ENCODE peak calls at places on chromosomes 4 and X, in six cellular contexts. E is H1, N is HCT116, C is HepG2, W is GM12878, V is K562. I is an unnamed sample.

GRCh38 chr4:180436366-180436765 is 1806.8 kb upstream of the TENM3 start:
- DNase-seq in V (no peak), E (no peak), C (no peak), N (no peak), W (no peak), I (no peak)

GRCh38 chr4:54541426-54542118 is 116.2 kb upstream of the KIT start:
- DNase-seq in N (no peak), W (no peak), E (no peak), C (no peak), V (peak; percentile 46), I (no peak)

GRCh38 chr4:136078971-136079370 is 1453.3 kb downstream of the PCDH18 start:
- DNase-seq in W (no peak), V (no peak), N (no peak), C (no peak), E (no peak), I (no peak)

GRCh38 chr4:5572114-5572513 is 136.2 kb downstream of the EVC2 start:
- DNase-seq in N (no peak), C (no peak), E (no peak), W (no peak), V (no peak), I (no peak)

GRCh38 chr4:110876866-110877265 is 254.0 kb upstream of the PITX2 start:
- DNase-seq in W (no peak), N (no peak), E (no peak), V (no peak), C (no peak), I (no peak)

GRCh38 chrX:148808825-148809224 is 308.4 kb downstream of the AFF2 start:
- DNase-seq in W (no peak), N (no peak), V (no peak), E (no peak), C (no peak), I (no peak)

GRCh38 chr4:153005914-153006381 is 69.8 kb downstream of the FHDC1 start:
- DNase-seq in C (no peak), W (no peak), N (no peak), V (peak; percentile 25), E (no peak), I (no peak)

GRCh38 chr4:138919094-138919936 is 96.3 kb upstream of the NOCT start:
- DNase-seq in W (peak; percentile 11), N (peak; percentile 66), C (peak; percentile 49), E (no peak), V (peak; percentile 80), I (peak; percentile 76)

DNA sequence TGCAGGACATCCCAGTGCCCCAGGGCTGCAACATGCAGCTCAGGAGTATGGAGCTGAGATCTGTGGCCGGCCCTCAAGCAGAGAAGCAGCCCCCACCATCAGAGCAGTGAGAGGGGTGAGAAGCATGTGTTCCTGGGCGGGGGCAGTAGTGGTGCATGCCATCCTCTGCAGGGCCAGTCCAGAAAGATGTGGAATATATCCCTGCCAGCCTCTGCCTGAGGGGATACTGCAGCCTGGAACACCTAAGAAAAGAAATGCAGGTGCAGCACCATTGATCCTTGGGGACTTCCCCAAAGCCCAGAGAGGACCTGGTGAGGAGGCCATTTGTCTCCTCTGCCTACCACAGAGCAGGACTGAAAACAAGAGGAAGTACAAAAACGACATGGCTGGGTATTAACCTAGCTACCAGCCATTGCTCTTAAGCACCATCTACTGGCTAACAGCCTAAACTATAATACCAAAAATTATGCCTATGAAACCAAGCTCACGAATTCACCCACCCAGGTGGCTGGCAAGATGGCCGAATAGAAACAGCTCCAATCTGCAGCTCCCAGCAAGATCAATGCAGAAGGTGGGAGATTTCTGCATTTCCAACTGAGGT is 158.8 kb downstream of the ADGRA3 start:
- DNase-seq in C (no peak), W (no peak), V (no peak), N (no peak), E (no peak), I (no peak)
- TF ChIP-seq ZNF274 in C (no peak), W (no peak), V (no peak), N (no peak), E (no peak), I (no peak)

DNA sequence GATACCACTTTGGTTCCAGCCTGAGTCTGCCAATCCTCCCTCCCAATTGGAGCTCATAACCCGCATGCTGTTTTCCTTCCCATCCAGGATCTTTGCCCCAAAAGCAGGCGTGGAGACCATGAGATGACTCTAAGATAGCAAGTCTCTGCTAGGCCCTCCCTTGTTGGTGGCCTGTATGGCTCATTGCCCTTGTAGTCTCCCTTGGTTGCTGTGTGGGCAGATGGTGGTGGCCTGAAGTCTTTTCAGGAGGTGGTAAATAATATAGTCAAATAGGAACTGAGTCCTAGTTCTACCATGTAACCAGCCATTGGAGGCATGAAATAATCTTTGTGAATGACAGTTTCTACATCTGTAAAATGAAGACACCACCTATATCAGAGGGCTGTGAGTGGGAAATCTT is 1.2 kb downstream of the ATP6AP1 start:
- DNase-seq in C (no peak), N (no peak), V (no peak), W (no peak), E (no peak), I (no peak)
- H3K9ac ChIP-seq in C (peak overlapping the region; percentile 70), N (no peak overlapping the region), V (peak overlapping the region; percentile 84), W (no peak overlapping the region), E (no peak overlapping the region), I (no peak overlapping the region)

GRCh38 chr4:3766207-3766790 is at the start of gene ADRA2C:
- DNase-seq in W (no peak), E (no peak), C (peak; percentile 20), V (peak; percentile 74), N (no peak), I (no peak)
- H3K4me3 ChIP-seq in W (no peak within 1 kb of the TSS), E (peak within 1 kb of the TSS; percentile 52), C (peak within 1 kb of the TSS; percentile 72), V (no peak within 1 kb of the TSS), N (peak within 1 kb of the TSS; percentile 41), I (peak within 1 kb of the TSS; percentile 64)

DNA sequence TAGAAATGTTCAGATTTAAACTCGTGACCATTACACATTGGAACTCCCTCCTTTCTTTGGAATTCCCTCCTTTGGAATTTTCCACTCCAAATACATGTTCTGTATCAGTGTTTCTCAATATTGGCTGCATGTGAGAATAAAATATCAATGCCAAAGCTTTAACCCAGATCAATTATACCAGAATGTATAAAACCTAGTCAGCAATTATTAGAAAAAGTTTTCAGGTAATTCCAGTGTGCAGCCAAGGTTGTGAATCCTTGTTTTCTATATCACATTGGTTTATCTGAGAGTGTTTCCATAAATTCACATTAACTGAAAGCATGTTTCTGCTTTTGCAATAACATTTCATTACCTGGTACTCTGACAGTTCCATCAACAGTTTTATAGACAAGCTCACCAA is 394.3 kb downstream of the MAPK10 start:
- DNase-seq in W (no peak), E (no peak), V (no peak), C (no peak), N (no peak), I (no peak)
- TF ChIP-seq ZNF274 in W (no peak), E (no peak), V (no peak), C (no peak), N (no peak), I (no peak)

GRCh38 chrX:39859991-39860861 is 237.5 kb downstream of the BCOR start:
- DNase-seq in W (peak; percentile 89), C (no peak), E (peak; percentile 15), N (peak; percentile 27), V (peak; percentile 48), I (peak; percentile 87)
- H3K9ac ChIP-seq in W (peak overlapping the region; percentile 11), C (no peak overlapping the region), E (no peak overlapping the region), N (no peak overlapping the region), V (peak overlapping the region; percentile 36), I (peak overlapping the region; percentile 56)

DNA sequence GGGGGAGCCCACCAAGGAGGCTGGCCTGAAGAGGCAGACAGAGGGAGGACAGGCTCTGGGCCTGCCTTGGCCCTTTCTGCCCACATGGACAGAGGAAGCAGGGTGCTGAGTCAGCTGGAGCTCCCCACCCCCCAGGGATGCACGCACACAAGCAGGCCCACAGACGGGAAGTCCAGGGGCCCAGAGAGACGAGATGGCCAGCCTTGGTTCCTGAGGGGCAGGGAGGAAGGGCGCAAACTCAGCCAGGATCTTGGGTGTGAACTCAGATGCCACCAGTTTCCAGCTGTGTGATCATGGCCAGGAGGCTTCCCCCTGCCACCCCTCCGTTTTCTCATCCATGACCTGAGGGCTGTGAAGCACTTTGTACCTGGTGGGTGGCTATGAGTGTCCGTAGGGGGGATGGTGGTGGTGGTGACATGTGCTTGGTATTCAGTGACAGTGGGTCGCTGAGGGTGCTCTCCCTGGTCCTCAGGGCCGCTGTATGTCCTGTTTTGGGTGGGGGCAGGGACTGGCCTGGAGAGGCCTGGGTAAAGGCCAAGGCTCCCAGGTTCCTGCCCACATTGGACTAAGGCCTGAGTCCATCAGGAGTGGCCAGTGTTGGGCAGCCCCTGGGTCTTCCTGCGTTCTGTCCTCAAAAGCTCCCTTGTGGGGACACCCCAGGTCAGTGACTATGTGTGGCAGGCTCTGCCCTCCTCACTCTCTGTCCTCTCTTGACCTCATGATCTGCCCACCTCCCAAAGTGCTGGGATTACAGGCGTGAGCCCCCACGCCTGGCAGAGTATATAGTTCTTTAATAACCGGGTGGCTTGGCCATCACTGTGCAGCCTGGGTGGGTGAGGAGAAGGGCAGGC is 2.0 kb downstream of the SH3BP2 start:
- DNase-seq in E (no peak), N (no peak), C (no peak), W (no peak), V (no peak), I (no peak)
- H3K4me3 ChIP-seq in E (no peak overlapping the region), N (no peak overlapping the region), C (peak overlapping the region; percentile 75), W (no peak overlapping the region), V (no peak overlapping the region), I (no peak overlapping the region)

GRCh38 chr4:1290165-1290977 is 680 bp downstream of the MAEA start:
- DNase-seq in W (no peak), V (peak; percentile 20), E (no peak), N (no peak), C (no peak), I (no peak)

GRCh38 chr4:1288786-1289185 is 905 bp upstream of the MAEA start:
- DNase-seq in N (no peak), E (no peak), W (no peak), C (no peak), V (no peak), I (no peak)

GRCh38 chr4:1289232-1290164 is at the start of gene MAEA:
- DNase-seq in N (peak; percentile 91), V (peak; percentile 99), E (peak; percentile 85), C (peak; percentile 92), W (peak; percentile 83), I (peak; percentile 97)

GRCh38 chr4:1291996-1292702 is 2.5 kb downstream of the MAEA start:
- DNase-seq in C (no peak), E (no peak), N (no peak), W (no peak), V (no peak), I (no peak)

GRCh38 chr4:1291091-1291490 is 1.4 kb downstream of the MAEA start:
- DNase-seq in W (no peak), C (no peak), V (no peak), E (no peak), N (no peak), I (no peak)
- TF ChIP-seq ZNF274 in W (no peak), C (no peak), V (no peak), E (no peak), N (no peak), I (no peak)

DNA sequence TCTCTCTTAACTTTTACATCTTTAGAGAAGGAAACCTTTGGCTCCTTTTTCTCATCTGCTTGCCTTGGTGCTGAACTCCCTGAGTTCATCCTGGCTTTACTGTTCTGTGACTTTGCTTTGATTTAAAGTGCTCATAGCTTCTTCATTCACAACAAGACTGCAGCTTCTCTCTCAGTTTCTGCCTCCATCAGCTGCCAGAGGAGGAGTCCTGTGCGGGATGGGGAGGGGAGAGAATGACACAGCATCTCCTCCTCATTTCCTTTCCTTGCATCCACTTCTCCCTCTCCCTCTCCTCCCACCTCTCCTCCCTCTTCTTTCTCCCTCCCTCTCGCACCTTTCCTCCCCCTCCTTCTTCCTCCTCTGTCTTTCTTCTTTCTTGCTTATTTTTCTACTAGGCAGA is 42.0 kb downstream of the CBLL2 start:
- DNase-seq in W (no peak), V (no peak), N (no peak), E (no peak), C (no peak), I (no peak)
- H3K9ac ChIP-seq in W (no peak overlapping the region), V (no peak overlapping the region), N (no peak overlapping the region), E (no peak overlapping the region), C (no peak overlapping the region), I (no peak overlapping the region)

GRCh38 chr4:71189471-71189870 is 149.3 kb upstream of the SLC4A4 start:
- DNase-seq in V (no peak), C (no peak), W (no peak), N (no peak), E (no peak), I (no peak)
- H3K4me3 ChIP-seq in V (no peak overlapping the region), C (no peak overlapping the region), W (no peak overlapping the region), N (no peak overlapping the region), E (no peak overlapping the region), I (no peak overlapping the region)

I was measured in NT2/D1.